ENCODE peak calls at places on chromosomes 5 and 9, in five cellular contexts. G is astrocyte of the spinal cord, T is PC-3, R is tibial artery, O is nephron progenitor cell. Q is an unnamed sample.

GRCh38 chr5:89769975-89770374 is 639.6 kb downstream of the CETN3 start:
- DNase-seq in G (peak; percentile 75), T (peak; percentile 80), O (no peak), R (no peak), Q (peak; percentile 78)

GRCh38 chr9:104858271-104858670 is 69.7 kb downstream of the ABCA1 start:
- DNase-seq in O (no peak), G (peak; percentile 41), R (no peak), T (no peak), Q (peak; percentile 62)

GRCh38 chr9:128072144-128073021 is 4.4 kb downstream of the SLC25A25 start:
- DNase-seq in G (peak; percentile 84), O (no peak), R (peak; percentile 94), T (peak; percentile 84), Q (no peak)

GRCh38 chr5:131375351-131375750 is 111.5 kb downstream of the CDC42SE2 start:
- DNase-seq in T (no peak), R (no peak), O (no peak), G (no peak), Q (no peak)

GRCh38 chr5:151667083-151667482 is 19.6 kb downstream of the SPARC start:
- DNase-seq in R (no peak), G (no peak), T (no peak), O (no peak), Q (no peak)

GRCh38 chr5:151202381-151203139 is 21.3 kb downstream of the CCDC69 start:
- DNase-seq in G (peak; percentile 10), O (no peak), R (no peak), T (peak; percentile 94), Q (peak; percentile 89)

GRCh38 chr5:124746252-124746915 is at the start of gene ZNF608:
- DNase-seq in G (peak; percentile 91), R (peak; percentile 61), O (peak; percentile 34), T (peak; percentile 50), Q (peak; percentile 53)

GRCh38 chr9:136808781-136809158 is 1.0 kb downstream of the RABL6 start:
- DNase-seq in T (no peak), O (no peak), G (peak; percentile 40), R (no peak), Q (no peak)

GRCh38 chr9:113851359-113851758 is 24.8 kb upstream of the ZNF618 start:
- DNase-seq in T (no peak), O (no peak), R (no peak), G (no peak), Q (no peak)

GRCh38 chr5:141634162-141634561 is 2.5 kb downstream of the HDAC3 start:
- DNase-seq in G (no peak), R (no peak), O (no peak), T (no peak), Q (no peak)

GRCh38 chr5:9859798-9860197 is 229.6 kb upstream of the TAS2R1 start:
- DNase-seq in T (no peak), O (no peak), G (no peak), R (no peak), Q (no peak)
- TF ChIP-seq CTCF in T (no peak), O (no peak), G (no peak), R (no peak), Q (no peak)

GRCh38 chr9:88874391-88874790 is 116.9 kb upstream of the S1PR3 start:
- DNase-seq in T (peak; percentile 8), O (no peak), G (peak; percentile 17), R (no peak), Q (no peak)
- TF ChIP-seq CTCF in T (no peak), O (no peak), G (peak; percentile 29), R (no peak), Q (peak; percentile 30)

DNA sequence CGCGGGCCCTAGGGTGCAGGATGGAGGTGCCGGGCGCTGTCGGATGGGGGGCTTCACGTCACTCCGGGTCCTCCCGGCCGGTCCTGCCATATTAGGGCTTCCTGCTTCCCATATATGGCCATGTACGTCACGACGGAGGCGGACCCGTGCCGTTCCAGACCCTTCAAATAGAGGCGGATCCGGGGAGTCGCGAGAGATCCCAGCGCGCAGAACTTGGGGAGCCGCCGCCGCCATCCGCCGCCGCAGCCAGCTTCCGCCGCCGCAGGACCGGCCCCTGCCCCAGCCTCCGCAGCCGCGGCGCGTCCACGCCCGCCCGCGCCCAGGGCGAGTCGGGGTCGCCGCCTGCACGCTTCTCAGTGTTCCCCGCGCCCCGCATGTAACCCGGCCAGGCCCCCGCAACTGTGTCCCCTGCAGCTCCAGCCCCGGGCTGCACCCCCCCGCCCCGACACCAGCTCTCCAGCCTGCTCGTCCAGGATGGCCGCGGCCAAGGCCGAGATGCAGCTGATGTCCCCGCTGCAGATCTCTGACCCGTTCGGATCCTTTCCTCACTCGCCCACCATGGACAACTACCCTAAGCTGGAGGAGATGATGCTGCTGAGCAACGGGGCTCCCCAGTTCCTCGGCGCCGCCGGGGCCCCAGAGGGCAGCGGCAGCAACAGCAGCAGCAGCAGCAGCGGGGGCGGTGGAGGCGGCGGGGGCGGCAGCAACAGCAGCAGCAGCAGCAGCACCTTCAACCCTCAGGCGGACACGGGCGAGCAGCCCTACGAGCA is at the start of gene EGR1:
- DNase-seq in O (peak; percentile 95), R (peak; percentile 96), G (peak; percentile 97), T (peak; percentile 70), Q (peak; percentile 93)
- TF ChIP-seq CTCF in O (no peak), R (no peak), G (no peak), T (no peak), Q (peak; percentile 8)

DNA sequence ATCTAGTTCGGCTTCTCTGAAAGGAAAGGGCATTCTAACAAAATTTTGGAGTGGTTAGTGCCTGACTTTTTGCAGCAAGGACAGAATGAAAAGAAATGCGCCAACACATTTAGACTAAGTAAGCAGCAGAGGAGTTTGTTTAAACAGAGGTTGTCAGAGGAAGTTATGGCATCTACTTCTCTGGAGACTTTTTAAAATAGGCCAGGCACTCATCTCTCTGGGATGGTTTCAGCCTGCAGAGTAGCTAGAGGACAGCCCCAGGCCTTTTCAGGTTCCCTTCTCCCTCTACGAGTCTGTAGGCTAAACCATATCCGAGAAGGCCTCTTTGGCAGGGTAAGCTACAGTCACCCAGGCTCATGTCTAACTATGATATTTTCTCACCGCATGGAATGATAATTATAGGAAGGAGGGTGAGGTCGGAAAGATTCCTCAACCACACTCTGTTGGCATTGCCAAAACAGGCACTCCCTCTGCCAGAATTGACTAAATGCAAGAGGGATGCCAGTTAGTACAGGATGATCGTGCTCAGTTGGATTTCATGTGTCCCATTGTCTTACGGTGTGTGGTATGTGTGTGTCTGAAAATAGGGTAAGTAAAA is 1.4 kb upstream of the CTXN3 start:
- DNase-seq in G (no peak), T (no peak), R (no peak), O (no peak), Q (peak; percentile 61)
- TF ChIP-seq CTCF in G (no peak), T (no peak), R (no peak), O (no peak), Q (no peak)

GRCh38 chr9:133877327-133877726 is 114.8 kb downstream of the VAV2 start:
- DNase-seq in T (no peak), R (no peak), O (no peak), G (no peak), Q (no peak)

GRCh38 chr9:133876836-133877235 is 115.3 kb downstream of the VAV2 start:
- DNase-seq in T (no peak), O (no peak), G (no peak), R (no peak), Q (peak; percentile 23)

GRCh38 chr9:133874659-133875058 is 117.5 kb downstream of the VAV2 start:
- DNase-seq in G (no peak), O (no peak), R (no peak), T (no peak), Q (no peak)

GRCh38 chr9:133875131-133875530 is 117.0 kb downstream of the VAV2 start:
- DNase-seq in T (no peak), G (no peak), R (no peak), O (no peak), Q (no peak)

GRCh38 chr9:133876144-133876543 is 116.0 kb downstream of the VAV2 start:
- DNase-seq in T (no peak), R (no peak), O (peak; percentile 74), G (no peak), Q (peak; percentile 29)
- TF ChIP-seq CTCF in T (peak; percentile 28), R (no peak), O (peak; percentile 55), G (peak; percentile 37), Q (peak; percentile 74)

GRCh38 chr5:138745268-138745667 is 8.0 kb upstream of the CTNNA1 start:
- DNase-seq in R (no peak), T (no peak), O (no peak), G (no peak), Q (no peak)
- TF ChIP-seq CTCF in R (no peak), T (no peak), O (no peak), G (no peak), Q (no peak)

GRCh38 chr9:21153688-21154608 is 12.3 kb upstream of the IFNW1 start:
- DNase-seq in T (peak; percentile 32), O (peak; percentile 8), G (peak; percentile 59), R (no peak), Q (peak; percentile 56)
- TF ChIP-seq CTCF in T (peak; percentile 44), O (no peak), G (peak; percentile 16), R (no peak), Q (peak; percentile 52)

DNA sequence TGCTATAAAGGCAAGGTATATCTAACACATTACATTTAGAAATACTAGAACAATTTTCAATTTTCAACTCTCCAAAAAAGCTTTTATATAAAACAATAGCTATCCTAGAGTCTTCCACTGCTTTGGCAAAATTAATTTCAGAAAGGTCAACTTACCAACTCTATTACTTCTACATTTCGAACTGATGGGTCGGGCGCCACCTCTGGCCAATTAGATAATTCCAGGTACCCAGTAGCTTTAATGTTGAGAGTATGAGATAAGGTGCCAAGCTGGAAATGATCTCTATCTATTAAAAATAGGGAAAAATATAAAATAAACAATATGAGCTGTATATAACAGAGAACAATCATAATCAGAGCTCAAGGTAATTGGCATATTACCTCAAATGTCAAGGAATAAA is 166.6 kb downstream of the AP3B1 start:
- DNase-seq in O (peak; percentile 29), G (no peak), R (no peak), T (no peak), Q (no peak)
- TF ChIP-seq CTCF in O (peak; percentile 41), G (peak; percentile 35), R (no peak), T (peak; percentile 51), Q (peak; percentile 48)

GRCh38 chr9:13688990-13689600 is 409.6 kb upstream of the MPDZ start:
- DNase-seq in G (peak; percentile 24), T (peak; percentile 32), O (no peak), R (no peak), Q (peak; percentile 9)
- TF ChIP-seq CTCF in G (peak; percentile 52), T (peak; percentile 65), O (no peak), R (peak; percentile 31), Q (peak; percentile 67)

GRCh38 chr5:81750308-81751008 is 439 bp downstream of the SSBP2 start:
- DNase-seq in T (no peak), R (no peak), G (no peak), O (peak; percentile 50), Q (no peak)
- TF ChIP-seq CTCF in T (no peak), R (no peak), G (no peak), O (no peak), Q (no peak)

Q was measured in foreskin keratinocyte.